ENCODE peak calls at places on chromosomes 7 and 10, in six cellular contexts. N is nephron progenitor cell, T is dorsolateral prefrontal cortex, X is anterior cingulate cortex, M is posterior cingulate gyrus, I is A172. C is an unnamed sample.

GRCh38 chr10:100501423-100501822 is 18.2 kb downstream of the SEC31B start:
- DNase-seq in M (no peak), N (no peak), T (no peak), I (no peak), X (no peak), C (no peak)

GRCh38 chr7:76377186-76377918 is 18.6 kb upstream of the YWHAG start:
- DNase-seq in M (no peak), I (no peak), N (no peak), X (no peak), T (no peak), C (no peak)

GRCh38 chr7:44313016-44313415 is 12.4 kb downstream of the CAMK2B start:
- DNase-seq in I (no peak), M (no peak), T (no peak), N (no peak), X (no peak), C (no peak)

GRCh38 chr7:134943785-134944400 is 42.4 kb upstream of the AGBL3 start:
- DNase-seq in X (no peak), N (no peak), I (peak; percentile 16), M (no peak), T (no peak), C (no peak)

GRCh38 chr7:101901661-101902491 is 84.5 kb downstream of the CUX1 start:
- DNase-seq in X (no peak), T (no peak), M (no peak), I (no peak), N (no peak), C (no peak)

GRCh38 chr7:5420841-5421625 is 2.6 kb downstream of the TNRC18 start:
- DNase-seq in I (no peak), T (no peak), M (peak; percentile 22), N (peak; percentile 37), X (no peak), C (no peak)

GRCh38 chr7:125450749-125451148 is 521.1 kb upstream of the POT1 start:
- DNase-seq in I (no peak), T (no peak), M (no peak), N (no peak), X (no peak), C (no peak)

GRCh38 chr10:52440612-52441285 is 126.7 kb downstream of the DKK1 start:
- DNase-seq in M (no peak), T (no peak), X (no peak), I (no peak), N (peak; percentile 19), C (no peak)

GRCh38 chr10:28089467-28089866 is 90.6 kb upstream of the ODAD2 start:
- DNase-seq in I (peak; percentile 93), N (no peak), X (no peak), T (no peak), M (no peak), C (no peak)

GRCh38 chr10:49458869-49459268 is 63.0 kb upstream of the DRGX start:
- DNase-seq in X (no peak), I (no peak), T (no peak), M (no peak), N (no peak), C (no peak)

GRCh38 chr10:119161680-119162079 is 3.8 kb downstream of the SFXN4 start:
- DNase-seq in T (no peak), N (no peak), M (no peak), I (peak; percentile 76), X (peak; percentile 23), C (no peak)

GRCh38 chr7:102069913-102070629 is 216.6 kb upstream of the SH2B2 start:
- DNase-seq in T (no peak), M (no peak), I (no peak), N (no peak), X (no peak), C (no peak)

GRCh38 chr7:128214463-128214862 is 26.6 kb upstream of the LEP start:
- DNase-seq in N (no peak), M (no peak), T (no peak), I (no peak), X (no peak), C (no peak)

GRCh38 chr10:53836638-53837037 is 964.4 kb downstream of the PCDH15 start:
- DNase-seq in I (no peak), N (no peak), T (no peak), X (no peak), M (no peak), C (no peak)

GRCh38 chr10:92729886-92730285 is 40.1 kb downstream of the HHEX start:
- DNase-seq in X (no peak), M (no peak), T (no peak), N (no peak), I (no peak), C (no peak)

GRCh38 chr7:43639858-43640491 is 57.1 kb downstream of the STK17A start:
- DNase-seq in I (peak; percentile 70), T (no peak), X (no peak), N (no peak), M (no peak), C (no peak)

GRCh38 chr10:120685136-120685535 is 166.0 kb upstream of the WDR11 start:
- DNase-seq in N (no peak), I (no peak), T (no peak), X (no peak), M (no peak), C (no peak)

GRCh38 chr10:6020806-6021205 is 41.4 kb downstream of the IL2RA start:
- DNase-seq in X (no peak), N (no peak), I (no peak), T (no peak), M (no peak), C (no peak)

GRCh38 chr7:82506702-82507101 is 63.1 kb upstream of the CACNA2D1 start:
- DNase-seq in M (peak; percentile 65), N (peak; percentile 5), I (peak; percentile 14), X (peak; percentile 45), T (peak; percentile 75), C (no peak)

GRCh38 chr7:149126662-149127321 is 668 bp upstream of the ZNF425 start:
- DNase-seq in X (peak; percentile 80), T (peak; percentile 49), M (peak; percentile 40), I (no peak), N (peak; percentile 52), C (peak; percentile 5)

GRCh38 chr7:141737118-141737835 is 881 bp upstream of the SSBP1 start:
- DNase-seq in X (no peak), I (peak; percentile 18), M (no peak), N (no peak), T (no peak), C (no peak)

C was measured in hippocampal formation.